ENCODE peak calls at places on chromosome 22, in eight cellular contexts. One of them, this sample, is unnamed.

GRCh38 chr22:33677536-33677935 is 242.7 kb downstream of the LARGE1 start:
- DNase-seq in colonic mucosa: no peak
- DNase-seq in fibroblast of the aortic adventitia: no peak
- DNase-seq in GM20000: no peak
- DNase-seq in lower leg skin: peak
- DNase-seq in fibroblast of lung: no peak
- DNase-seq in coronary artery: no peak
- DNase-seq in stomach: no peak
- DNase-seq in this sample: no peak

GRCh38 chr22:17143101-17143500 is 16.0 kb downstream of the HDHD5 start:
- DNase-seq in coronary artery: no peak
- DNase-seq in stomach: no peak
- DNase-seq in fibroblast of lung: no peak
- DNase-seq in fibroblast of the aortic adventitia: no peak
- DNase-seq in lower leg skin: peak
- DNase-seq in GM20000: no peak
- DNase-seq in colonic mucosa: no peak
- DNase-seq in this sample: no peak

GRCh38 chr22:43526951-43527350 is 115.1 kb downstream of the MPPED1 start:
- DNase-seq in colonic mucosa: no peak
- DNase-seq in fibroblast of lung: no peak
- DNase-seq in lower leg skin: no peak
- DNase-seq in GM20000: no peak
- DNase-seq in stomach: no peak
- DNase-seq in fibroblast of the aortic adventitia: no peak
- DNase-seq in coronary artery: no peak
- DNase-seq in this sample: no peak

GRCh38 chr22:22398530-22399327 is 109.8 kb downstream of the ZNF280B start:
- DNase-seq in colonic mucosa: no peak
- DNase-seq in GM20000: no peak
- DNase-seq in fibroblast of lung: no peak
- DNase-seq in lower leg skin: peak
- DNase-seq in coronary artery: no peak
- DNase-seq in stomach: no peak
- DNase-seq in fibroblast of the aortic adventitia: no peak
- DNase-seq in this sample: no peak

GRCh38 chr22:45216133-45217003 is 24.3 kb downstream of the KIAA0930 start:
- DNase-seq in GM20000: no peak
- DNase-seq in lower leg skin: no peak
- DNase-seq in coronary artery: no peak
- DNase-seq in fibroblast of lung: peak
- DNase-seq in colonic mucosa: no peak
- DNase-seq in fibroblast of the aortic adventitia: peak
- DNase-seq in stomach: no peak
- DNase-seq in this sample: no peak

GRCh38 chr22:34122064-34122463 is 201.8 kb upstream of the LARGE1 start:
- DNase-seq in lower leg skin: no peak
- DNase-seq in fibroblast of lung: no peak
- DNase-seq in fibroblast of the aortic adventitia: no peak
- DNase-seq in colonic mucosa: no peak
- DNase-seq in GM20000: no peak
- DNase-seq in coronary artery: no peak
- DNase-seq in stomach: no peak
- DNase-seq in this sample: no peak

GRCh38 chr22:49535126-49535525 is 292.5 kb downstream of the BRD1 start:
- DNase-seq in stomach: no peak
- DNase-seq in lower leg skin: peak
- DNase-seq in GM20000: no peak
- DNase-seq in colonic mucosa: no peak
- DNase-seq in fibroblast of the aortic adventitia: no peak
- DNase-seq in fibroblast of lung: no peak
- DNase-seq in coronary artery: no peak
- DNase-seq in this sample: no peak

GRCh38 chr22:12601870-12602779 is 2925.9 kb upstream of the OR11H1 start:
- DNase-seq in fibroblast of the aortic adventitia: no peak
- DNase-seq in GM20000: peak
- DNase-seq in coronary artery: no peak
- DNase-seq in colonic mucosa: no peak
- DNase-seq in lower leg skin: peak
- DNase-seq in fibroblast of lung: no peak
- DNase-seq in stomach: peak
- DNase-seq in this sample: peak

GRCh38 chr22:40628354-40629042 is 8.0 kb downstream of the MRTFA start:
- DNase-seq in lower leg skin: no peak
- DNase-seq in fibroblast of the aortic adventitia: peak
- DNase-seq in fibroblast of lung: peak
- DNase-seq in stomach: no peak
- DNase-seq in GM20000: peak
- DNase-seq in colonic mucosa: no peak
- DNase-seq in coronary artery: no peak
- DNase-seq in this sample: peak

GRCh38 chr22:42928969-42929837 is 72.1 kb upstream of the ARFGAP3 start:
- DNase-seq in coronary artery: no peak
- DNase-seq in fibroblast of lung: no peak
- DNase-seq in lower leg skin: no peak
- DNase-seq in GM20000: peak
- DNase-seq in colonic mucosa: no peak
- DNase-seq in stomach: no peak
- DNase-seq in fibroblast of the aortic adventitia: peak
- DNase-seq in this sample: peak

GRCh38 chr22:35102663-35103062 is 36.7 kb downstream of the ISX start:
- DNase-seq in stomach: no peak
- DNase-seq in coronary artery: no peak
- DNase-seq in lower leg skin: peak
- DNase-seq in fibroblast of lung: peak
- DNase-seq in GM20000: peak
- DNase-seq in colonic mucosa: peak
- DNase-seq in fibroblast of the aortic adventitia: no peak
- DNase-seq in this sample: no peak

GRCh38 chr22:43378011-43378704 is 33.7 kb upstream of the MPPED1 start:
- DNase-seq in GM20000: no peak
- DNase-seq in fibroblast of lung: peak
- DNase-seq in stomach: peak
- DNase-seq in fibroblast of the aortic adventitia: peak
- DNase-seq in colonic mucosa: peak
- DNase-seq in lower leg skin: no peak
- DNase-seq in coronary artery: no peak
- DNase-seq in this sample: no peak

GRCh38 chr22:35761037-35761436 is 43.4 kb downstream of the APOL5 start:
- DNase-seq in stomach: no peak
- DNase-seq in coronary artery: no peak
- DNase-seq in colonic mucosa: no peak
- DNase-seq in GM20000: no peak
- DNase-seq in fibroblast of lung: no peak
- DNase-seq in fibroblast of the aortic adventitia: peak
- DNase-seq in lower leg skin: no peak
- DNase-seq in this sample: no peak

GRCh38 chr22:39528681-39529486 is 3.7 kb downstream of the RPS19BP1 start:
- DNase-seq in fibroblast of lung: peak
- DNase-seq in lower leg skin: peak
- DNase-seq in colonic mucosa: peak
- DNase-seq in coronary artery: peak
- DNase-seq in GM20000: peak
- DNase-seq in fibroblast of the aortic adventitia: peak
- DNase-seq in stomach: peak
- DNase-seq in this sample: peak

GRCh38 chr22:39528080-39528661 is 4.4 kb downstream of the RPS19BP1 start:
- DNase-seq in colonic mucosa: no peak
- DNase-seq in fibroblast of the aortic adventitia: no peak
- DNase-seq in GM20000: no peak
- DNase-seq in lower leg skin: no peak
- DNase-seq in fibroblast of lung: no peak
- DNase-seq in coronary artery: no peak
- DNase-seq in stomach: no peak
- DNase-seq in this sample: no peak

GRCh38 chr22:39530692-39531331 is 1.7 kb downstream of the RPS19BP1 start:
- DNase-seq in colonic mucosa: peak
- DNase-seq in stomach: no peak
- DNase-seq in coronary artery: no peak
- DNase-seq in GM20000: no peak
- DNase-seq in lower leg skin: no peak
- DNase-seq in fibroblast of the aortic adventitia: peak
- DNase-seq in fibroblast of lung: no peak
- DNase-seq in this sample: no peak

GRCh38 chr22:39530136-39530535 is 2.4 kb downstream of the RPS19BP1 start:
- DNase-seq in GM20000: no peak
- DNase-seq in fibroblast of lung: no peak
- DNase-seq in colonic mucosa: no peak
- DNase-seq in fibroblast of the aortic adventitia: no peak
- DNase-seq in lower leg skin: no peak
- DNase-seq in stomach: no peak
- DNase-seq in coronary artery: no peak
- DNase-seq in this sample: no peak

GRCh38 chr22:39529487-39529851 is 3.1 kb downstream of the RPS19BP1 start:
- DNase-seq in coronary artery: no peak
- DNase-seq in fibroblast of the aortic adventitia: no peak
- DNase-seq in GM20000: no peak
- DNase-seq in stomach: no peak
- DNase-seq in lower leg skin: no peak
- DNase-seq in colonic mucosa: peak
- DNase-seq in fibroblast of lung: no peak
- DNase-seq in this sample: no peak
- TF ChIP-seq CTCF in coronary artery: no peak
- TF ChIP-seq CTCF in fibroblast of the aortic adventitia: no peak
- TF ChIP-seq CTCF in GM20000: no peak
- TF ChIP-seq CTCF in stomach: peak
- TF ChIP-seq CTCF in lower leg skin: no peak
- TF ChIP-seq CTCF in colonic mucosa: no peak
- TF ChIP-seq CTCF in fibroblast of lung: no peak
- TF ChIP-seq CTCF in this sample: peak

DNA sequence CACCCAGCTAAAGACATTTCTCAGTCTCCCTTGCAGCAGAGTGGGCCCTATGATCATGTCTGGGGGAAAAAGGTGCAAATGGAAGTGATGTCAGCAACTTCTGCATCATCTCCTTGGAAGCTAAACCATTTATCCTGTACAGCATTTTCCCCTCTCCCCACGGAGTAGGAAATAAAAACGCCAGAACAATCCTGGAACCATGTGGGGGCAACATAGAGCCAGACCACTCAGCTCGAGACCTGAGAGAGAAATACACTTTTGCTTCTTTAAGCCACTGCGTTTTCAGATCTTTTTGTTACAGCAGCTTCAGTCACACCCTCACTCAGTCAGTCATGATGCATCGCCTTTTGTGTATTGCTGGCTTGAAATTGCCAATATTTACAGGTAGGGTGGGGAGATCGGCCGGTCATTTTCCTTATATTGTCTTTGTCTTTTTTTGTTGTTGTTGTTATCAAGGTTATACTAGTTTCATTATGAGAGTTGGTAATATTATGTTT is 9.1 kb upstream of the RAC2 start:
- DNase-seq in fibroblast of lung: peak
- DNase-seq in coronary artery: no peak
- DNase-seq in fibroblast of the aortic adventitia: no peak
- DNase-seq in colonic mucosa: no peak
- DNase-seq in GM20000: no peak
- DNase-seq in lower leg skin: no peak
- DNase-seq in stomach: no peak
- DNase-seq in this sample: no peak
- TF ChIP-seq CTCF in fibroblast of lung: no peak
- TF ChIP-seq CTCF in coronary artery: no peak
- TF ChIP-seq CTCF in fibroblast of the aortic adventitia: no peak
- TF ChIP-seq CTCF in colonic mucosa: no peak
- TF ChIP-seq CTCF in GM20000: no peak
- TF ChIP-seq CTCF in lower leg skin: no peak
- TF ChIP-seq CTCF in stomach: no peak
- TF ChIP-seq CTCF in this sample: no peak

GRCh38 chr22:23519442-23520177 is 60.5 kb downstream of the IGLL1 start:
- DNase-seq in coronary artery: no peak
- DNase-seq in lower leg skin: no peak
- DNase-seq in colonic mucosa: no peak
- DNase-seq in GM20000: no peak
- DNase-seq in fibroblast of the aortic adventitia: no peak
- DNase-seq in fibroblast of lung: no peak
- DNase-seq in stomach: no peak
- DNase-seq in this sample: no peak

GRCh38 chr22:23520875-23521441 is 59.1 kb downstream of the IGLL1 start:
- DNase-seq in fibroblast of the aortic adventitia: peak
- DNase-seq in fibroblast of lung: peak
- DNase-seq in colonic mucosa: peak
- DNase-seq in lower leg skin: no peak
- DNase-seq in stomach: no peak
- DNase-seq in GM20000: no peak
- DNase-seq in coronary artery: no peak
- DNase-seq in this sample: no peak

GRCh38 chr22:23522642-23523251 is 57.3 kb downstream of the IGLL1 start:
- DNase-seq in fibroblast of the aortic adventitia: peak
- DNase-seq in coronary artery: no peak
- DNase-seq in colonic mucosa: no peak
- DNase-seq in stomach: no peak
- DNase-seq in GM20000: no peak
- DNase-seq in lower leg skin: no peak
- DNase-seq in fibroblast of lung: peak
- DNase-seq in this sample: no peak

GRCh38 chr22:23523746-23524145 is 56.3 kb downstream of the IGLL1 start:
- DNase-seq in colonic mucosa: no peak
- DNase-seq in coronary artery: no peak
- DNase-seq in lower leg skin: no peak
- DNase-seq in fibroblast of lung: no peak
- DNase-seq in GM20000: no peak
- DNase-seq in stomach: no peak
- DNase-seq in fibroblast of the aortic adventitia: no peak
- DNase-seq in this sample: no peak

DNA sequence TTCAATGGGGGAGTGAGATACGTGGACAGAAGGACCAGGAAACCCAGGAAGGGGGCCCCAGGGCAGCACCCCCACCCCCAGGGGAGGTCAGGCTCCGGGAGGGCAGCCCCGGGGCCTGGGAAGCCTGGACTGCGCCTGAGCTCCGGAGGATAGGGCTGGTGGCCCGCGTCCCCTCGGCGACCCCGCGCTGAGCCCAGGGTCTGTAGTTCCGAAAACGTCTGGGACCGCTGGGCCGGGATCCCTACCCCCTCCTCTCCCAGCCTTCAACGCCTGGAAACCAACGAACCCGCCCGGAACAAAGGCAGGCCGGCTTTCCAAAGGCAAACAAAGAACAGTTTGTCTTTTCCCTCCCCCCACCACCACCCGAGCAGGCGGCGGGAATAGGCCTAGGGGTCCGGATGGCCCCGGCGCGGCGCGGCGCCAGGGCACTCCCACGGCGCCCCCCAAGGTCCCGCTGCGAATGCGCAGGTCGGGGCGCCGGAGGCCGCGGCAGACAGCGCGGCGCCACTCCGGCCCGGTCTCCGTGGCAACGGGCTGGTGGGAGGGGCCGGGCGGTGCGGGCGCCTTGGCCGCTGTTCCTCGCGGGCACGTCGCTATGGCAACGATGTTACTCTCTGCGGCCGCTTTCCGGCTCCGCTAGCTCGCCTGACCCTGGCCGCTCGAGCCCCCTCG is 58.5 kb downstream of the IGLL1 start:
- DNase-seq in coronary artery: peak
- DNase-seq in lower leg skin: peak
- DNase-seq in fibroblast of the aortic adventitia: peak
- DNase-seq in stomach: peak
- DNase-seq in colonic mucosa: peak
- DNase-seq in fibroblast of lung: peak
- DNase-seq in GM20000: peak
- DNase-seq in this sample: peak
- TF ChIP-seq CTCF in coronary artery: no peak
- TF ChIP-seq CTCF in lower leg skin: no peak
- TF ChIP-seq CTCF in fibroblast of the aortic adventitia: no peak
- TF ChIP-seq CTCF in stomach: no peak
- TF ChIP-seq CTCF in colonic mucosa: no peak
- TF ChIP-seq CTCF in fibroblast of lung: no peak
- TF ChIP-seq CTCF in GM20000: no peak
- TF ChIP-seq CTCF in this sample: no peak

GRCh38 chr22:30949934-30950660 is 18.5 kb downstream of the MORC2 start:
- DNase-seq in lower leg skin: no peak
- DNase-seq in coronary artery: no peak
- DNase-seq in fibroblast of the aortic adventitia: no peak
- DNase-seq in colonic mucosa: no peak
- DNase-seq in stomach: no peak
- DNase-seq in fibroblast of lung: no peak
- DNase-seq in GM20000: no peak
- DNase-seq in this sample: no peak
- TF ChIP-seq CTCF in lower leg skin: no peak
- TF ChIP-seq CTCF in coronary artery: no peak
- TF ChIP-seq CTCF in fibroblast of the aortic adventitia: no peak
- TF ChIP-seq CTCF in colonic mucosa: no peak
- TF ChIP-seq CTCF in stomach: no peak
- TF ChIP-seq CTCF in fibroblast of lung: no peak
- TF ChIP-seq CTCF in GM20000: no peak
- TF ChIP-seq CTCF in this sample: no peak

This sample was measured in CD14-positive monocyte.